ENCODE peak calls at places on chromosomes 6 and 20, in ten cellular contexts. O, H, U, Q, A, D, J, Y, I and K are unnamed samples. For H3K4me1, the result is how much of the 10 kb centered on the place peaks cover.

GRCh38 chr6:5529733-5530132 is 268.4 kb downstream of the FARS2 start:
- DNase-seq in U (no peak), D (no peak), H (no peak), I (no peak), Y (no peak), O (no peak), A (no peak), Q (no peak), J (no peak), K (no peak)

GRCh38 chr6:3625161-3625979 is 126.1 kb downstream of the PXDC1 start:
- DNase-seq in J (no peak), I (no peak), O (no peak), D (no peak), U (no peak), A (no peak), Y (no peak), Q (no peak), H (no peak), K (no peak)

GRCh38 chr20:57374931-57375651 is 16.1 kb upstream of the RBM38 start:
- DNase-seq in U (peak), D (no peak), Q (peak), Y (no peak), I (peak), O (no peak), H (no peak), J (no peak), A (no peak), K (no peak)

GRCh38 chr20:51531141-51531710 is 11.3 kb downstream of the NFATC2 start:
- DNase-seq in H (no peak), O (peak), I (no peak), A (peak), Y (peak), J (no peak), Q (no peak), U (no peak), D (no peak), K (no peak)

GRCh38 chr6:41917528-41917927 is 3.4 kb downstream of the MED20 start:
- DNase-seq in D (no peak), Y (peak), I (no peak), J (no peak), Q (no peak), O (no peak), U (peak), A (peak), H (no peak), K (no peak)

GRCh38 chr6:11260249-11261038 is 28.0 kb upstream of the NEDD9 start:
- DNase-seq in J (no peak), U (no peak), A (no peak), Q (no peak), I (no peak), Y (no peak), D (no peak), O (no peak), H (no peak), K (no peak)

GRCh38 chr20:18224968-18225568 is 63.3 kb upstream of the ZNF133 start:
- DNase-seq in I (peak), D (peak), U (peak), Y (peak), H (peak), O (no peak), J (peak), Q (no peak), A (peak), K (no peak)

GRCh38 chr6:40369891-40370290 is 217.3 kb downstream of the LRFN2 start:
- DNase-seq in H (no peak), D (no peak), J (no peak), O (no peak), U (no peak), A (no peak), Q (no peak), I (no peak), Y (no peak), K (no peak)

GRCh38 chr6:1629316-1629715 is 19.6 kb downstream of the FOXC1 start:
- DNase-seq in I (no peak), J (no peak), Y (no peak), U (peak), A (no peak), Q (no peak), D (no peak), H (no peak), O (no peak), K (no peak)

GRCh38 chr20:50120935-50121693 is 8.2 kb upstream of the UBE2V1 start:
- DNase-seq in J (peak), U (peak), Q (peak), H (peak), O (peak), A (peak), Y (peak), I (peak), D (peak), K (peak)

GRCh38 chr20:3105256-3106137 is 21.0 kb upstream of the AVP start:
- DNase-seq in D (no peak), Q (no peak), O (no peak), Y (no peak), J (no peak), H (no peak), A (no peak), I (no peak), U (no peak), K (no peak)

GRCh38 chr6:90290991-90291390 is 5.7 kb downstream of the BACH2 start:
- DNase-seq in I (no peak), Y (no peak), D (no peak), A (no peak), O (no peak), H (no peak), U (no peak), J (no peak), Q (no peak), K (no peak)

GRCh38 chr6:116217069-116217468 is 36.8 kb downstream of the TSPYL4 start:
- DNase-seq in Y (no peak), H (no peak), U (no peak), I (no peak), A (peak), O (no peak), Q (no peak), D (no peak), J (no peak), K (no peak)

GRCh38 chr6:152063170-152063921 is 255.9 kb downstream of the ESR1 start:
- DNase-seq in Q (no peak), D (no peak), I (no peak), A (peak), U (no peak), Y (no peak), H (no peak), O (no peak), J (no peak), K (no peak)

GRCh38 chr6:16481680-16482079 is 243.3 kb downstream of the GMPR start:
- DNase-seq in I (peak), Q (peak), O (no peak), D (no peak), H (no peak), A (no peak), J (no peak), U (no peak), Y (no peak), K (peak)

GRCh38 chr6:112372213-112372806 is 25.2 kb downstream of the RFPL4B start:
- DNase-seq in A (peak), O (no peak), U (no peak), D (no peak), J (no peak), Q (no peak), I (no peak), H (no peak), Y (no peak), K (no peak)

GRCh38 chr20:63246490-63247284 is 7.6 kb downstream of the NKAIN4 start:
- DNase-seq in H (peak), U (peak), Q (no peak), J (no peak), A (peak), O (no peak), D (no peak), I (peak), Y (peak), K (no peak)

GRCh38 chr20:32828029-32828666 is 8.4 kb downstream of the MAPRE1 start:
- DNase-seq in I (no peak), Y (no peak), A (peak), H (no peak), O (no peak), Q (no peak), J (no peak), U (peak), D (no peak), K (no peak)

GRCh38 chr6:14896475-14896874 is 349.4 kb upstream of the JARID2 start:
- DNase-seq in H (no peak), Q (no peak), A (no peak), Y (no peak), I (no peak), D (no peak), U (peak), O (no peak), J (no peak), K (no peak)

GRCh38 chr6:53412316-53412715 is 63.6 kb upstream of the ELOVL5 start:
- DNase-seq in Y (no peak), U (no peak), A (no peak), H (no peak), D (no peak), I (no peak), Q (no peak), J (no peak), O (no peak), K (no peak)

GRCh38 chr6:31821301-31822037 is 6.1 kb upstream of the HSPA1B start:
- DNase-seq in I (peak), A (peak), J (peak), O (peak), D (peak), Y (peak), H (peak), U (peak), Q (peak), K (peak)

GRCh38 chr6:112037783-112038216 is 16.1 kb upstream of the CCN6 start:
- DNase-seq in Y (peak), H (peak), A (peak), Q (peak), D (peak), U (peak), I (peak), J (no peak), O (peak), K (peak)

GRCh38 chr20:56627122-56628014 is 1.7 kb upstream of the TFAP2C start:
- DNase-seq in U (peak), J (no peak), H (no peak), Y (no peak), Q (no peak), I (no peak), O (no peak), D (no peak), A (no peak), K (no peak)

GRCh38 chr6:26025047-26025893 is 62.0 kb upstream of the HFE start:
- DNase-seq in D (no peak), U (no peak), Q (no peak), J (no peak), H (no peak), Y (peak), I (peak), A (peak), O (no peak), K (no peak)

GRCh38 chr20:18527836-18528235 is 20.1 kb downstream of the SEC23B start:
- DNase-seq in D (no peak), H (no peak), O (no peak), I (no peak), U (peak), J (no peak), Q (no peak), A (peak), Y (no peak), K (no peak)

GRCh38 chr6:44771647-44772415 is 384.3 kb downstream of the CDC5L start:
- DNase-seq in O (no peak), J (peak), Y (no peak), H (no peak), Q (no peak), A (no peak), I (no peak), D (no peak), U (peak), K (no peak)

GRCh38 chr6:41936073-41936837 is 5.4 kb downstream of the CCND3 start:
- DNase-seq in Q (peak), U (peak), D (peak), I (peak), J (peak), Y (peak), O (peak), H (peak), A (peak), K (peak)

GRCh38 chr20:37758332-37758731 is 64.5 kb downstream of the CTNNBL1 start:
- DNase-seq in H (no peak), A (peak), U (no peak), Y (no peak), Q (peak), J (no peak), O (no peak), D (peak), I (no peak), K (no peak)

GRCh38 chr20:370977-371754 is 9.4 kb upstream of the TRIB3 start:
- DNase-seq in U (peak), I (no peak), J (no peak), H (no peak), O (no peak), D (no peak), A (peak), Q (no peak), Y (no peak), K (no peak)

GRCh38 chr20:63317601-63318291 is 24.8 kb downstream of the COL20A1 start:
- DNase-seq in D (no peak), U (no peak), I (no peak), A (no peak), Q (no peak), Y (no peak), J (no peak), O (peak), H (no peak), K (no peak)

GRCh38 chr6:31620586-31621319 is at the start of gene PRRC2A:
- DNase-seq in D (peak), U (peak), Q (peak), O (peak), I (peak), J (peak), A (no peak), H (no peak), Y (no peak), K (no peak)

GRCh38 chr6:166313255-166314070 is 5.3 kb upstream of the PRR18 start:
- DNase-seq in O (no peak), Y (no peak), U (peak), D (no peak), Q (peak), J (peak), I (peak), A (peak), H (peak), K (peak)

GRCh38 chr6:100266512-100266911 is 198.2 kb downstream of the SIM1 start:
- DNase-seq in D (no peak), O (no peak), J (no peak), U (no peak), I (no peak), Y (no peak), A (no peak), H (no peak), Q (no peak), K (no peak)

GRCh38 chr6:159079367-159079766 is 34.6 kb upstream of the TAGAP start:
- DNase-seq in Y (no peak), A (no peak), H (no peak), J (no peak), U (no peak), I (no peak), Q (no peak), D (no peak), O (no peak), K (no peak)

GRCh38 chr20:64222851-64223525 is 32.6 kb upstream of the PCMTD2 start:
- DNase-seq in H (no peak), U (no peak), O (no peak), Y (no peak), I (no peak), Q (no peak), J (no peak), A (no peak), D (no peak), K (no peak)

GRCh38 chr6:12354499-12354898 is 64.3 kb downstream of the EDN1 start:
- DNase-seq in D (no peak), I (peak), Y (no peak), Q (no peak), H (no peak), O (peak), J (no peak), A (no peak), U (peak), K (no peak)

GRCh38 chr6:128696651-128697391 is 176.4 kb upstream of the PTPRK start:
- DNase-seq in O (no peak), H (no peak), U (peak), J (no peak), D (no peak), A (peak), Q (no peak), I (no peak), Y (peak), K (no peak)

DNA sequence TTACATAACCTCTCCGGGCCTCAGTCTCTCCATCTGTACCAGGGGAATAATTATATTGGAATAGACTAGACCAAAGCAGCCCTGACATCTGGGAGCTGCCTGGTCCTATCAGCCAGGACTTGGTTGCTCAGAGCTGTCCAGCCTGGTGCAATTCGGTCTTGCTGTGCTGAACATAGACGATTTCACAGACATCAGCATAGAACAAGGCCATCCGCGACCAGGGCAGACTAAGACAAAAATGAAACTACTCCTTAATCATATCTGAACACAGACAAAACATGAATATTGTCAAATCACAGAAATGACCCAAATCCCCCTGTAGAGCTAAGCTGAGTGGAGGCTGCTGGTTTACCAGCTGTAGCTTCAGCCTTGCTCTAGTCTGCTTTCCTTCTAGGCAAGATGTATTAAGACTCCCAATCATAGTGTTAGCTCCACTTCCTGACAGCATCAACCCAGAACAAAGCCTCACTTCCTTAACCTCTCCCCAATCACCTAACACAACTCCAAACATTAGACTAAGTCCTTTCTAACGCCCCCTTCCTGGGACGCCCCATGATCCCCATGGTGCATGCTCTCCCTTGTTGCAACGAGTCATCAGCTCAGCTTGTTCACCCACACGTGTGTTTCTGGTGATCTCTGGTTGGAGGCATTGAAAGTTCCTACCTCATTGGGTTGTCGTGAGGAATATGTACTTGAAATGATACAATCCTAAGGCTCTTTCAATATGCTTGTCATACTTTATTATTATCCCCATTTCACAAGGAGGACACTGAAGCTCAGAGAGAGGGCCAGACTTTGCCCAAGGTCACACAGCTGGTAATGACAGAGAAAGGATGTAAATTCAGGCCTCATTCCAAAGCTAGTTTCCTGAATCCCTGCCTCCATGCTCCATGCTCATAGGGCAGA is 3.5 kb upstream of the MAPK13 start:
- DNase-seq in Y (no peak), H (no peak), I (no peak), J (no peak), Q (no peak), O (no peak), U (peak), A (no peak), D (no peak), K (no peak)
- H3K4me3 ChIP-seq in Y (peak), H (no peak), I (no peak), J (no peak), Q (no peak), O (no peak), U (no peak), A (no peak), D (no peak), K (no peak)

DNA sequence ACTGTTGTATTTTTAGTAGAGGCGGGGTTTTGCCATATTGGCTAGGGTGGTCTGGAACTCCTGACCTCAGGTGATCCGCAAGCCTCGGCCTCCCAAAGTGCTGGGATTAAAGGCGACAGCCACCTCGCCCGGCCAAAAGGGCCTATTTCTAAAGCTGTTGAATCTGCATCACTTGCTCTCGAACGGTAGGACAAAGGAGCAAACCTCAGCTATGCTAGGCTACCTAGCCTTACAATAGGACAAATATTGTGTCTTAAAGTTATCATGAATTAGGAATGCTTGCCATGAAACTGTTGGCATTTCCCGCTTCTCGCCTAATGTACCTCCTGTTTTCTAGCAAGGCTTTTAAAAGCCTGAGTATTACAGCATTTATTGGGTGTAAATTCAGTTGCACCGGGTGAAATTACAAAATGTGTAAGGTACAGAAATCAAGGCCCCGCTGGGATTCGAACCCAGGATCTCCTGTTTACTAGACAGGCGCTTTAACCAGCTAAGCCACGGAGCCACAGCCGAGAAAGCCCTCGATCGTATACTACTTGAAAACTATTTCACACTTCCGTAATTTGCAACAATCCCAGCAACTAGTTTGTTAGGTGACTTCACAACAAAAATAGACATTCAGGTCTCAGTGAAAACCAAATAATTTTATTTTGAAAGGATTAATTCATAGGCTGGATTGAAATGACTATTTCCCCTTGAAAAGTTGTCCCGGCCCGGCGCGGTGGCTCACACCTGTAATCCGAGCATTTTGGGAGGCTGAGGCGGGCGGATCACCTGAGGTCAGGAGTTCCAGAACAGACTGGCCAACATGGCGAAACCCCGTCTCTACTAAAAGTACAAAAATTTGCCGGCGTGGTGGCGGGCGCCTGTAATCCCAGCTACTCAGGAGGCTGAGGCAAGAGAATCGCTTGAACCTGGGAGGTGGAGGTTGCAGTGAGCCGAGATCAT is 211.6 kb upstream of the ZNF184 start:
- DNase-seq in U (peak), Y (peak), J (peak), D (no peak), H (peak), O (no peak), A (peak), Q (peak), I (peak), K (peak)
- TF ChIP-seq CTCF in U (no peak), Y (no peak), J (no peak), D (no peak), H (no peak), O (no peak), A (no peak), Q (no peak), I (no peak), K (no peak)

GRCh38 chr20:24998121-24998520 is 5.6 kb upstream of the APMAP start:
- DNase-seq in I (no peak), J (no peak), Y (no peak), O (peak), A (no peak), U (no peak), Q (no peak), H (no peak), D (no peak), K (no peak)

GRCh38 chr20:24998631-24999445 is 6.3 kb upstream of the APMAP start:
- DNase-seq in O (peak), U (no peak), A (no peak), H (no peak), J (no peak), Y (no peak), Q (no peak), D (no peak), I (no peak), K (no peak)

GRCh38 chr20:25000268-25000801 is 7.8 kb upstream of the APMAP start:
- DNase-seq in H (peak), D (peak), U (no peak), I (peak), J (peak), Q (peak), A (peak), Y (peak), O (peak), K (no peak)

GRCh38 chr20:24996449-24997195 is 4.1 kb upstream of the APMAP start:
- DNase-seq in I (no peak), H (no peak), Y (no peak), D (no peak), O (peak), U (no peak), Q (no peak), A (no peak), J (no peak), K (peak)

GRCh38 chr20:24999568-24999967 is 7.0 kb upstream of the APMAP start:
- DNase-seq in J (no peak), Y (no peak), U (no peak), D (no peak), A (no peak), Q (no peak), O (peak), H (no peak), I (no peak), K (no peak)
- H3K4me1 ChIP-seq in J (under half), Y (under half), U (under half), D (half or more), A (under half), Q (under half), O (under half), H (under half), I (under half), K (under half)

DNA sequence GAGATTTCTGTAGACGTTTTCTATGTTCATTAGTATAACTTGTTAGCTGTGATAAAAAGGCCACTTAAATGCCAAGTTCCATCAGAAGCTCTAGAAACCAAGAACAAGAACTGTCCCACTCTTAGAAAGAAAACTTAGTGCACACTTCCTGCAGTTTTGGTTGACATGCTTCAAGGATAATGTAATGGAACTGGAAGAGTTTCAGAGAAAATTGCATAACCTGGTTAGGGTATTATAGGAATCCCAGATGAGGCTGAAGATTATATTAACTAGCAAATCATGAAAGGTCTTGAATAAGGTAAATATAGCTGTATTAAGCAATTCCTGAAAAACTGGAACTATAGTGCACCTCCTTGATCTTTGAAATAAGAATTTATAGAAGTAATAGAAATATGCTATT is 1.8 kb upstream of the PHACTR2 start:
- DNase-seq in Q (no peak), O (no peak), I (no peak), J (no peak), A (peak), Y (no peak), H (no peak), D (no peak), U (no peak), K (no peak)
- H3K4me3 ChIP-seq in Q (no peak), O (no peak), I (no peak), J (no peak), A (no peak), Y (peak), H (no peak), D (no peak), U (no peak), K (no peak)